ENCODE peak calls at places on chromosomes 5 and 9, in ten cellular contexts. I is transverse colon; Y is MG63; S is psoas muscle; F is WERI-Rb-1; G is IMR-90; O is PC-3; R is A549; H is CD4-positive, alpha-beta memory T cell; M is CD8-positive, alpha-beta T cell. W is an unnamed sample.

GRCh38 chr5:167602077-167602476 is 689.4 kb upstream of the WWC1 start:
- DNase-seq in S (no peak), O (no peak), Y (no peak), M (no peak), G (no peak), F (no peak), R (no peak), I (no peak), H (no peak), W (no peak)

GRCh38 chr5:136484808-136485207 is 119.5 kb upstream of the TRPC7 start:
- DNase-seq in O (no peak), R (no peak), F (no peak), Y (no peak), I (no peak), S (no peak), H (no peak), M (no peak), G (no peak), W (no peak)

GRCh38 chr5:69083412-69083811 is 10.4 kb upstream of the SLC30A5 start:
- DNase-seq in O (peak; percentile 60), H (no peak), M (no peak), S (no peak), Y (peak; percentile 21), R (peak; percentile 66), G (no peak), I (peak; percentile 66), F (peak; percentile 53), W (no peak)

GRCh38 chr5:150293091-150293941 is 3.7 kb upstream of the CAMK2A start:
- DNase-seq in M (no peak), F (no peak), I (no peak), R (no peak), G (no peak), Y (no peak), S (no peak), H (no peak), O (no peak), W (no peak)

GRCh38 chr9:101737705-101738565 is 512 bp downstream of the GRIN3A start:
- DNase-seq in O (no peak), S (peak; percentile 48), I (no peak), Y (peak; percentile 56), F (peak; percentile 53), G (no peak), R (peak; percentile 9), H (no peak), M (no peak), W (no peak)

GRCh38 chr5:139633295-139634027 is 14.7 kb upstream of the CXXC5 start:
- DNase-seq in H (peak; percentile 64), Y (peak; percentile 64), S (peak; percentile 85), F (peak; percentile 71), G (peak; percentile 73), R (peak; percentile 79), I (peak; percentile 77), M (peak; percentile 69), O (peak; percentile 81), W (peak; percentile 51)

GRCh38 chr5:6590581-6590980 is 42.3 kb downstream of the NSUN2 start:
- DNase-seq in O (no peak), I (no peak), R (no peak), S (no peak), G (no peak), Y (no peak), M (no peak), F (no peak), H (no peak), W (no peak)

GRCh38 chr9:104073770-104074133 is 20.4 kb upstream of the SMC2 start:
- DNase-seq in M (no peak), R (no peak), F (no peak), H (no peak), I (no peak), G (no peak), O (no peak), S (no peak), Y (peak; percentile 12), W (no peak)

GRCh38 chr5:151406322-151406947 is 41.0 kb upstream of the SLC36A1 start:
- DNase-seq in S (no peak), O (peak; percentile 40), H (no peak), M (no peak), R (peak; percentile 48), G (peak; percentile 4), I (no peak), Y (peak; percentile 13), F (peak; percentile 18), W (no peak)

GRCh38 chr5:111383288-111383970 is 128.9 kb downstream of the STARD4 start:
- DNase-seq in O (no peak), H (no peak), I (no peak), G (peak; percentile 42), S (no peak), M (no peak), Y (peak; percentile 62), F (no peak), R (no peak), W (no peak)

GRCh38 chr5:58156977-58157701 is 302.7 kb downstream of the PLK2 start:
- DNase-seq in H (no peak), I (no peak), R (no peak), Y (no peak), F (peak; percentile 64), G (peak; percentile 53), S (no peak), O (no peak), M (no peak), W (no peak)

GRCh38 chr5:149730620-149731331 is 666 bp downstream of the PPARGC1B start:
- DNase-seq in G (no peak), R (peak; percentile 36), M (peak; percentile 55), O (peak; percentile 47), F (peak; percentile 37), H (peak; percentile 49), S (peak; percentile 82), I (peak; percentile 68), Y (peak; percentile 66), W (peak; percentile 31)

GRCh38 chr9:28215921-28216320 is 642.6 kb upstream of the C9orf72 start:
- DNase-seq in O (peak; percentile 66), Y (no peak), F (no peak), M (no peak), H (no peak), G (no peak), S (no peak), R (no peak), I (no peak), W (no peak)

GRCh38 chr5:71907001-71907564 is 188.0 kb downstream of the CARTPT start:
- DNase-seq in H (no peak), F (peak; percentile 38), M (no peak), R (no peak), G (no peak), O (no peak), S (no peak), I (no peak), Y (no peak), W (no peak)

GRCh38 chr5:61232490-61232889 is 70.2 kb upstream of the SMIM15 start:
- DNase-seq in H (no peak), I (no peak), F (no peak), O (no peak), S (no peak), M (no peak), Y (no peak), G (no peak), R (no peak), W (no peak)

GRCh38 chr9:17003576-17004240 is 131.1 kb upstream of the CNTLN start:
- DNase-seq in G (peak; percentile 83), R (no peak), M (no peak), I (no peak), H (no peak), S (no peak), O (peak; percentile 49), Y (peak; percentile 86), F (no peak), W (no peak)

GRCh38 chr5:91074615-91075014 is 308.5 kb downstream of the ARRDC3 start:
- DNase-seq in Y (no peak), S (no peak), F (no peak), O (peak; percentile 21), G (peak; percentile 89), H (no peak), M (no peak), I (no peak), R (peak; percentile 12), W (no peak)

GRCh38 chr5:43530648-43531047 is 15.7 kb upstream of the C5orf34 start:
- DNase-seq in S (no peak), R (no peak), M (no peak), F (no peak), Y (no peak), H (no peak), G (no peak), I (no peak), O (no peak), W (no peak)

GRCh38 chr9:137349471-137350033 is 47.5 kb upstream of the NRARP start:
- DNase-seq in G (no peak), F (no peak), Y (no peak), I (no peak), H (no peak), O (no peak), S (no peak), R (no peak), M (no peak), W (no peak)

GRCh38 chr5:34011521-34011920 is 3.7 kb upstream of the AMACR start:
- DNase-seq in Y (no peak), R (no peak), H (no peak), M (no peak), S (no peak), O (no peak), G (peak; percentile 12), F (no peak), I (no peak), W (no peak)

GRCh38 chr5:94744906-94745305 is 126.4 kb downstream of the SLF1 start:
- DNase-seq in Y (no peak), F (no peak), S (no peak), H (no peak), G (no peak), I (no peak), R (no peak), O (no peak), M (no peak), W (no peak)

GRCh38 chr5:66100851-66101250 is 43.2 kb upstream of the SREK1 start:
- DNase-seq in F (no peak), Y (no peak), H (no peak), S (no peak), I (no peak), G (no peak), R (no peak), M (no peak), O (no peak), W (no peak)
- H3K9me3 ChIP-seq in F (peaks cover 16% of the 10 kb centered on the region), Y (peaks cover 50% of the 10 kb centered on the region), H (no peaks in the 10 kb centered on the region), S (peaks cover 34% of the 10 kb centered on the region), I (peaks cover 49% of the 10 kb centered on the region), G (peaks cover 18% of the 10 kb centered on the region), R (peaks cover 72% of the 10 kb centered on the region), M (peaks cover 11% of the 10 kb centered on the region), O (no peaks in the 10 kb centered on the region), W (peaks cover 14% of the 10 kb centered on the region)

GRCh38 chr5:140767444-140767843 is 18.5 kb upstream of the PCDHA1 start:
- DNase-seq in F (no peak), M (no peak), O (no peak), I (no peak), S (no peak), H (no peak), G (no peak), Y (no peak), R (no peak), W (no peak)
- H3K9me3 ChIP-seq in F (peaks cover 43% of the 10 kb centered on the region), M (peaks cover 41% of the 10 kb centered on the region), O (peaks cover 43% of the 10 kb centered on the region), I (peaks cover 98% of the 10 kb centered on the region), S (peaks cover 83% of the 10 kb centered on the region), H (no peaks in the 10 kb centered on the region), G (peaks cover 31% of the 10 kb centered on the region), Y (peaks cover 65% of the 10 kb centered on the region), R (peaks cover 79% of the 10 kb centered on the region), W (peaks cover 31% of the 10 kb centered on the region)

GRCh38 chr5:39584921-39585320 is 160.1 kb upstream of the DAB2 start:
- DNase-seq in G (peak; percentile 21), H (no peak), F (no peak), R (no peak), M (no peak), I (no peak), S (no peak), O (no peak), Y (no peak), W (no peak)
- H3K9me3 ChIP-seq in G (no peaks in the 10 kb centered on the region), H (no peaks in the 10 kb centered on the region), F (no peaks in the 10 kb centered on the region), R (no peaks in the 10 kb centered on the region), M (no peaks in the 10 kb centered on the region), I (no peaks in the 10 kb centered on the region), S (no peaks in the 10 kb centered on the region), O (no peaks in the 10 kb centered on the region), Y (no peaks in the 10 kb centered on the region), W (no peaks in the 10 kb centered on the region)

GRCh38 chr5:3377831-3378230 is 217.8 kb upstream of the IRX1 start:
- DNase-seq in G (no peak), O (no peak), M (no peak), R (no peak), H (no peak), F (no peak), Y (no peak), S (no peak), I (no peak), W (no peak)
- H3K9me3 ChIP-seq in G (peaks cover 44% of the 10 kb centered on the region), O (peaks cover 26% of the 10 kb centered on the region), M (no peaks in the 10 kb centered on the region), R (peaks cover 7% of the 10 kb centered on the region), H (no peaks in the 10 kb centered on the region), F (peaks cover 11% of the 10 kb centered on the region), Y (no peaks in the 10 kb centered on the region), S (peaks cover under 1% of the 10 kb centered on the region), I (peaks cover 6% of the 10 kb centered on the region), W (no peaks in the 10 kb centered on the region)